ENCODE peak calls at places on chromosomes 5 and 9, in nine cellular contexts. O is SK-N-SH, N is stomach, Q is HL-60, D is GM12891, H is prostate gland, G is suprapubic skin, L is HCT116, S is transverse colon. C is an unnamed sample.

GRCh38 chr5:33721491-33722245 is 170.1 kb downstream of the ADAMTS12 start:
- DNase-seq in O (no peak), N (no peak), Q (no peak), D (no peak), H (no peak), G (no peak), L (no peak), S (no peak), C (no peak)

GRCh38 chr9:134551657-134552348 is 89.8 kb upstream of the COL5A1 start:
- DNase-seq in O (no peak), N (no peak), Q (peak; percentile 48), D (no peak), H (no peak), G (no peak), L (no peak), S (no peak), C (no peak)

GRCh38 chr5:100794844-100795243 is 108.2 kb downstream of the ST8SIA4 start:
- DNase-seq in O (no peak), N (no peak), Q (no peak), D (no peak), H (no peak), G (no peak), L (no peak), S (peak; percentile 9), C (no peak)

GRCh38 chr9:38380230-38380871 is 12.2 kb upstream of the ALDH1B1 start:
- DNase-seq in O (no peak), N (no peak), Q (no peak), D (no peak), H (no peak), G (peak; percentile 10), L (no peak), S (no peak), C (no peak)

GRCh38 chr5:143244990-143245389 is 158.5 kb downstream of the NR3C1 start:
- DNase-seq in O (no peak), N (no peak), Q (no peak), D (no peak), H (no peak), G (no peak), L (no peak), S (no peak), C (no peak)

GRCh38 chr5:61139094-61139873 is 23.0 kb downstream of the SMIM15 start:
- DNase-seq in O (peak; percentile 11), N (no peak), Q (no peak), D (no peak), H (no peak), G (no peak), L (no peak), S (no peak), C (no peak)

GRCh38 chr5:88813805-88814584 is 69.0 kb downstream of the MEF2C start:
- DNase-seq in O (no peak), N (no peak), Q (no peak), D (no peak), H (no peak), G (no peak), L (no peak), S (no peak), C (no peak)

GRCh38 chr5:133514456-133514855 is 97.9 kb downstream of the FSTL4 start:
- DNase-seq in O (no peak), N (no peak), Q (no peak), D (no peak), H (no peak), G (no peak), L (no peak), S (no peak), C (no peak)

GRCh38 chr9:79134654-79135053 is 437.1 kb upstream of the TLE4 start:
- DNase-seq in O (no peak), N (no peak), Q (no peak), D (no peak), H (no peak), G (no peak), L (peak; percentile 12), S (no peak), C (no peak)

GRCh38 chr5:144189800-144190429 is 19.2 kb downstream of the KCTD16 start:
- DNase-seq in O (peak; percentile 9), N (peak; percentile 40), Q (peak; percentile 92), D (no peak), H (no peak), G (no peak), L (no peak), S (peak; percentile 53), C (no peak)

GRCh38 chr5:133324926-133325325 is 273.1 kb downstream of the HSPA4 start:
- DNase-seq in O (no peak), N (no peak), Q (no peak), D (no peak), H (no peak), G (no peak), L (no peak), S (no peak), C (no peak)

GRCh38 chr9:23850242-23851023 is 24.4 kb upstream of the ELAVL2 start:
- DNase-seq in O (peak; percentile 53), N (no peak), Q (no peak), D (no peak), H (no peak), G (no peak), L (no peak), S (no peak), C (no peak)

GRCh38 chr9:134546231-134546731 is 95.3 kb upstream of the COL5A1 start:
- DNase-seq in O (no peak), N (no peak), Q (no peak), D (no peak), H (no peak), G (no peak), L (no peak), S (no peak), C (no peak)

GRCh38 chr5:179986328-179986727 is 78.6 kb upstream of the TBC1D9B start:
- DNase-seq in O (no peak), N (no peak), Q (no peak), D (no peak), H (no peak), G (no peak), L (no peak), S (no peak), C (no peak)

GRCh38 chr5:97534166-97534565 is 351.1 kb upstream of the RIOK2 start:
- DNase-seq in O (peak; percentile 41), N (peak; percentile 27), Q (peak; percentile 11), D (no peak), H (peak; percentile 20), G (no peak), L (peak; percentile 51), S (peak; percentile 26), C (no peak)

GRCh38 chr5:645421-645820 is 33.3 kb downstream of the CEP72 start:
- DNase-seq in O (no peak), N (no peak), Q (no peak), D (no peak), H (no peak), G (no peak), L (no peak), S (no peak), C (no peak)

GRCh38 chr9:16986441-16987387 is 116.2 kb upstream of the BNC2 start:
- DNase-seq in O (no peak), N (no peak), Q (peak; percentile 28), D (no peak), H (no peak), G (no peak), L (no peak), S (no peak), C (no peak)

GRCh38 chr9:35481347-35481975 is 8.4 kb upstream of the RUSC2 start:
- DNase-seq in O (peak; percentile 37), N (peak; percentile 70), Q (peak; percentile 54), D (no peak), H (peak; percentile 36), G (no peak), L (peak; percentile 54), S (peak; percentile 54), C (no peak)

GRCh38 chr9:104911029-104911607 is 16.8 kb downstream of the ABCA1 start:
- DNase-seq in O (no peak), N (no peak), Q (no peak), D (no peak), H (no peak), G (no peak), L (no peak), S (no peak), C (no peak)

GRCh38 chr5:10484774-10485141 is 43.1 kb downstream of the ROPN1L start:
- DNase-seq in O (no peak), N (no peak), Q (no peak), D (no peak), H (no peak), G (no peak), L (no peak), S (no peak), C (no peak)

GRCh38 chr5:10482791-10483530 is 41.3 kb downstream of the ROPN1L start:
- DNase-seq in O (no peak), N (no peak), Q (no peak), D (no peak), H (no peak), G (no peak), L (no peak), S (no peak), C (no peak)

GRCh38 chr5:10486511-10487344 is 45.0 kb downstream of the ROPN1L start:
- DNase-seq in O (no peak), N (no peak), Q (no peak), D (no peak), H (no peak), G (no peak), L (no peak), S (no peak), C (no peak)

GRCh38 chr5:10485897-10486296 is 44.2 kb downstream of the ROPN1L start:
- DNase-seq in O (no peak), N (peak; percentile 44), Q (no peak), D (no peak), H (no peak), G (no peak), L (no peak), S (no peak), C (no peak)

GRCh38 chr5:10485142-10485795 is 43.6 kb downstream of the ROPN1L start:
- DNase-seq in O (peak; percentile 92), N (peak; percentile 57), Q (peak; percentile 65), D (no peak), H (no peak), G (peak; percentile 77), L (peak; percentile 18), S (no peak), C (no peak)
- TF ChIP-seq POLR2AphosphoS5 in O (no peak), N (no peak), Q (peak; percentile 48), D (no peak), H (no peak), G (no peak), L (no peak), S (no peak), C (no peak)

GRCh38 chr9:75455444-75455921 is 367.2 kb downstream of the OSTF1 start:
- DNase-seq in O (no peak), N (no peak), Q (no peak), D (no peak), H (no peak), G (no peak), L (no peak), S (no peak), C (no peak)
- TF ChIP-seq POLR2AphosphoS5 in O (no peak), N (no peak), Q (no peak), D (no peak), H (no peak), G (no peak), L (no peak), S (no peak), C (peak; percentile 15)

GRCh38 chr5:74575741-74576538 is 64.6 kb downstream of the ENC1 start:
- DNase-seq in O (no peak), N (no peak), Q (no peak), D (no peak), H (no peak), G (no peak), L (no peak), S (no peak), C (no peak)
- TF ChIP-seq POLR2AphosphoS5 in O (peak; percentile 79), N (no peak), Q (no peak), D (no peak), H (peak; percentile 17), G (no peak), L (no peak), S (no peak), C (no peak)

GRCh38 chr9:129619787-129620668 is 873 bp downstream of the C9orf50 start:
- DNase-seq in O (peak; percentile 87), N (no peak), Q (no peak), D (no peak), H (no peak), G (no peak), L (no peak), S (no peak), C (no peak)
- TF ChIP-seq POLR2AphosphoS5 in O (peak; percentile 23), N (no peak), Q (no peak), D (no peak), H (no peak), G (no peak), L (no peak), S (no peak), C (no peak)

C was measured in esophagus muscularis mucosa.